ENCODE peak calls at places on chromosomes 13 and 19, in five cellular contexts. One of them, this sample, is unnamed.

GRCh38 chr19:2727640-2727944 is 6.4 kb upstream of the DIRAS1 start:
- DNase-seq in SK-N-MC: no peak
- DNase-seq in IMR-90: no peak
- DNase-seq in neuronal stem cell: no peak
- DNase-seq in NT2/D1: no peak
- DNase-seq in this sample: no peak

GRCh38 chr13:98129059-98129741 is 13.7 kb upstream of the FARP1 start:
- DNase-seq in SK-N-MC: no peak
- DNase-seq in IMR-90: peak
- DNase-seq in neuronal stem cell: no peak
- DNase-seq in NT2/D1: no peak
- DNase-seq in this sample: no peak

GRCh38 chr13:75120071-75120470 is 361.9 kb downstream of the TBC1D4 start:
- DNase-seq in SK-N-MC: no peak
- DNase-seq in IMR-90: no peak
- DNase-seq in neuronal stem cell: no peak
- DNase-seq in NT2/D1: no peak
- DNase-seq in this sample: no peak

GRCh38 chr13:61410669-61411297 is 4.9 kb downstream of the PCDH20 start:
- DNase-seq in SK-N-MC: no peak
- DNase-seq in IMR-90: peak
- DNase-seq in neuronal stem cell: no peak
- DNase-seq in NT2/D1: no peak
- DNase-seq in this sample: peak

GRCh38 chr13:31905896-31906295 is 125.7 kb upstream of the FRY start:
- DNase-seq in SK-N-MC: no peak
- DNase-seq in IMR-90: no peak
- DNase-seq in neuronal stem cell: no peak
- DNase-seq in NT2/D1: no peak
- DNase-seq in this sample: no peak

GRCh38 chr13:108705031-108705430 is 75.6 kb downstream of the MYO16 start:
- DNase-seq in SK-N-MC: no peak
- DNase-seq in IMR-90: no peak
- DNase-seq in neuronal stem cell: no peak
- DNase-seq in NT2/D1: no peak
- DNase-seq in this sample: no peak

GRCh38 chr19:441213-441823 is 19.5 kb downstream of the SHC2 start:
- DNase-seq in SK-N-MC: no peak
- DNase-seq in IMR-90: no peak
- DNase-seq in neuronal stem cell: no peak
- DNase-seq in NT2/D1: no peak
- DNase-seq in this sample: no peak

GRCh38 chr13:76286178-76286577 is 600.0 kb downstream of the KCTD12 start:
- DNase-seq in SK-N-MC: no peak
- DNase-seq in IMR-90: peak
- DNase-seq in neuronal stem cell: no peak
- DNase-seq in NT2/D1: no peak
- DNase-seq in this sample: no peak

GRCh38 chr13:44141213-44141724 is 232.4 kb upstream of the SERP2 start:
- DNase-seq in SK-N-MC: no peak
- DNase-seq in IMR-90: no peak
- DNase-seq in neuronal stem cell: no peak
- DNase-seq in NT2/D1: no peak
- DNase-seq in this sample: peak

GRCh38 chr19:46416077-46416709 is 2.8 kb upstream of the CCDC8 start:
- DNase-seq in SK-N-MC: no peak
- DNase-seq in IMR-90: peak
- DNase-seq in neuronal stem cell: peak
- DNase-seq in NT2/D1: peak
- DNase-seq in this sample: peak

GRCh38 chr13:20435616-20436368 is 89.9 kb downstream of the CRYL1 start:
- DNase-seq in SK-N-MC: no peak
- DNase-seq in IMR-90: no peak
- DNase-seq in neuronal stem cell: no peak
- DNase-seq in NT2/D1: no peak
- DNase-seq in this sample: no peak

GRCh38 chr19:10270180-10270615 is 722 bp upstream of the ICAM1 start:
- DNase-seq in SK-N-MC: no peak
- DNase-seq in IMR-90: no peak
- DNase-seq in neuronal stem cell: no peak
- DNase-seq in NT2/D1: no peak
- DNase-seq in this sample: peak

GRCh38 chr19:1079566-1080111 is 12.7 kb downstream of the ARHGAP45 start:
- DNase-seq in SK-N-MC: no peak
- DNase-seq in IMR-90: no peak
- DNase-seq in neuronal stem cell: no peak
- DNase-seq in NT2/D1: no peak
- DNase-seq in this sample: no peak

GRCh38 chr13:43261018-43261417 is 237.6 kb downstream of the DNAJC15 start:
- DNase-seq in SK-N-MC: no peak
- DNase-seq in IMR-90: peak
- DNase-seq in neuronal stem cell: no peak
- DNase-seq in NT2/D1: no peak
- DNase-seq in this sample: no peak

GRCh38 chr13:102970542-102970941 is 95.7 kb downstream of the SLC10A2 start:
- DNase-seq in SK-N-MC: no peak
- DNase-seq in IMR-90: no peak
- DNase-seq in neuronal stem cell: no peak
- DNase-seq in NT2/D1: no peak
- DNase-seq in this sample: no peak

GRCh38 chr13:21478881-21479808 is 20.0 kb upstream of the ZDHHC20 start:
- DNase-seq in SK-N-MC: peak
- DNase-seq in IMR-90: peak
- DNase-seq in neuronal stem cell: peak
- DNase-seq in NT2/D1: no peak
- DNase-seq in this sample: peak

GRCh38 chr13:77521595-77522367 is 13.7 kb upstream of the SCEL start:
- DNase-seq in SK-N-MC: peak
- DNase-seq in IMR-90: no peak
- DNase-seq in neuronal stem cell: no peak
- DNase-seq in NT2/D1: peak
- DNase-seq in this sample: peak

GRCh38 chr13:99577934-99578917 is 77.0 kb downstream of the TM9SF2 start:
- DNase-seq in SK-N-MC: no peak
- DNase-seq in IMR-90: no peak
- DNase-seq in neuronal stem cell: no peak
- DNase-seq in NT2/D1: no peak
- DNase-seq in this sample: no peak

GRCh38 chr13:31862828-31863227 is 123.5 kb downstream of the RXFP2 start:
- DNase-seq in SK-N-MC: no peak
- DNase-seq in IMR-90: no peak
- DNase-seq in neuronal stem cell: no peak
- DNase-seq in NT2/D1: no peak
- DNase-seq in this sample: no peak

GRCh38 chr19:1223018-1223855 is 14.6 kb downstream of the CBARP start:
- DNase-seq in SK-N-MC: no peak
- DNase-seq in IMR-90: peak
- DNase-seq in neuronal stem cell: no peak
- DNase-seq in NT2/D1: no peak
- DNase-seq in this sample: peak

GRCh38 chr13:86201477-86201876 is 402.3 kb upstream of the SLITRK6 start:
- DNase-seq in SK-N-MC: no peak
- DNase-seq in IMR-90: no peak
- DNase-seq in neuronal stem cell: no peak
- DNase-seq in NT2/D1: no peak
- DNase-seq in this sample: no peak

GRCh38 chr19:45817725-45818301 is 2.7 kb upstream of the RSPH6A start:
- DNase-seq in SK-N-MC: no peak
- DNase-seq in IMR-90: no peak
- DNase-seq in neuronal stem cell: no peak
- DNase-seq in NT2/D1: no peak
- DNase-seq in this sample: peak

GRCh38 chr13:58687130-58687529 is 1055.6 kb downstream of the PCDH17 start:
- DNase-seq in SK-N-MC: no peak
- DNase-seq in IMR-90: no peak
- DNase-seq in neuronal stem cell: no peak
- DNase-seq in NT2/D1: no peak
- DNase-seq in this sample: no peak

GRCh38 chr13:46721054-46721453 is 75.9 kb downstream of the ESD start:
- DNase-seq in SK-N-MC: no peak
- DNase-seq in IMR-90: peak
- DNase-seq in neuronal stem cell: peak
- DNase-seq in NT2/D1: no peak
- DNase-seq in this sample: peak

GRCh38 chr13:114282143-114282685 is 813 bp downstream of the UPF3A start:
- DNase-seq in SK-N-MC: no peak
- DNase-seq in IMR-90: peak
- DNase-seq in neuronal stem cell: peak
- DNase-seq in NT2/D1: peak
- DNase-seq in this sample: peak
- H3K9ac ChIP-seq in SK-N-MC: peak
- H3K9ac ChIP-seq in IMR-90: peak
- H3K9ac ChIP-seq in neuronal stem cell: peak
- H3K9ac ChIP-seq in NT2/D1: peak
- H3K9ac ChIP-seq in this sample: peak

DNA sequence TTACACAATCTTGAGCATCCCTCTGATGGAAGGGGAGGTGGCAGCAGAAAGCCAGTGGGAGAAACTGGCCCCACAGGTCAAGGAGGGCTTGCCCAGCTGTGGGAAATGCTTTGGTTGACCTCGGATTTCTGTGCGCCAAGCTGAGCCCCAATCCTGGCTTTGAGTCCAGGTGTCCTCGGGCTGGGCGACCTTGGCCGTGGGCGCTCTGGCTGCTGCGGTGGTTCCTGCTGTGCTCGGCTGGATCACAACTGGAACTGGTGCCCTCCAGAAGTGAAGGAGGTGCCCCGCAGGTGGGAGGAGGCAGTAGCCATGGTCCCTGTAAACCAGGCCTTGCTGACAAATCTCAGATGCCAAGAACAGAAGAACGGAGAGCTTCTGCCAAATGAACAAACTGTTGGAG is 56.4 kb downstream of the ZNF676 start:
- DNase-seq in SK-N-MC: no peak
- DNase-seq in IMR-90: no peak
- DNase-seq in neuronal stem cell: no peak
- DNase-seq in NT2/D1: no peak
- DNase-seq in this sample: no peak
- H3K9ac ChIP-seq in SK-N-MC: no peak
- H3K9ac ChIP-seq in IMR-90: no peak
- H3K9ac ChIP-seq in neuronal stem cell: no peak
- H3K9ac ChIP-seq in NT2/D1: no peak
- H3K9ac ChIP-seq in this sample: no peak

GRCh38 chr13:80783926-80784325 is 443.0 kb upstream of the SPRY2 start:
- DNase-seq in SK-N-MC: no peak
- DNase-seq in IMR-90: no peak
- DNase-seq in neuronal stem cell: no peak
- DNase-seq in NT2/D1: no peak
- DNase-seq in this sample: peak
- H3K9ac ChIP-seq in SK-N-MC: no peak
- H3K9ac ChIP-seq in IMR-90: no peak
- H3K9ac ChIP-seq in neuronal stem cell: no peak
- H3K9ac ChIP-seq in NT2/D1: no peak
- H3K9ac ChIP-seq in this sample: no peak

GRCh38 chr13:111066544-111066943 is 48.6 kb upstream of the ARHGEF7 start:
- DNase-seq in SK-N-MC: no peak
- DNase-seq in IMR-90: no peak
- DNase-seq in neuronal stem cell: no peak
- DNase-seq in NT2/D1: no peak
- DNase-seq in this sample: no peak
- H3K9ac ChIP-seq in SK-N-MC: no peak
- H3K9ac ChIP-seq in IMR-90: no peak
- H3K9ac ChIP-seq in neuronal stem cell: no peak
- H3K9ac ChIP-seq in NT2/D1: peak
- H3K9ac ChIP-seq in this sample: no peak

GRCh38 chr13:28533049-28533436 is 38.1 kb upstream of the FLT1 start:
- DNase-seq in SK-N-MC: no peak
- DNase-seq in IMR-90: no peak
- DNase-seq in neuronal stem cell: peak
- DNase-seq in NT2/D1: no peak
- DNase-seq in this sample: no peak
- H3K9ac ChIP-seq in SK-N-MC: no peak
- H3K9ac ChIP-seq in IMR-90: no peak
- H3K9ac ChIP-seq in neuronal stem cell: peak
- H3K9ac ChIP-seq in NT2/D1: peak
- H3K9ac ChIP-seq in this sample: no peak

GRCh38 chr19:17026041-17026658 is 460 bp downstream of the CPAMD8 start:
- DNase-seq in SK-N-MC: no peak
- DNase-seq in IMR-90: no peak
- DNase-seq in neuronal stem cell: no peak
- DNase-seq in NT2/D1: no peak
- DNase-seq in this sample: peak
- H3K9ac ChIP-seq in SK-N-MC: no peak
- H3K9ac ChIP-seq in IMR-90: no peak
- H3K9ac ChIP-seq in neuronal stem cell: peak
- H3K9ac ChIP-seq in NT2/D1: peak
- H3K9ac ChIP-seq in this sample: peak

GRCh38 chr19:48395499-48395898 is 2.0 kb downstream of the GRIN2D start:
- DNase-seq in SK-N-MC: no peak
- DNase-seq in IMR-90: no peak
- DNase-seq in neuronal stem cell: no peak
- DNase-seq in NT2/D1: no peak
- DNase-seq in this sample: no peak

GRCh38 chr19:48395170-48395455 is 1.6 kb downstream of the GRIN2D start:
- DNase-seq in SK-N-MC: no peak
- DNase-seq in IMR-90: no peak
- DNase-seq in neuronal stem cell: no peak
- DNase-seq in NT2/D1: no peak
- DNase-seq in this sample: no peak

GRCh38 chr19:48393559-48394330 is at the start of gene GRIN2D:
- DNase-seq in SK-N-MC: no peak
- DNase-seq in IMR-90: peak
- DNase-seq in neuronal stem cell: no peak
- DNase-seq in NT2/D1: no peak
- DNase-seq in this sample: peak

GRCh38 chr19:48393196-48393558 is 291 bp upstream of the GRIN2D start:
- DNase-seq in SK-N-MC: no peak
- DNase-seq in IMR-90: no peak
- DNase-seq in neuronal stem cell: no peak
- DNase-seq in NT2/D1: no peak
- DNase-seq in this sample: no peak

GRCh38 chr19:48394331-48395169 is 1.1 kb downstream of the GRIN2D start:
- DNase-seq in SK-N-MC: no peak
- DNase-seq in IMR-90: no peak
- DNase-seq in neuronal stem cell: no peak
- DNase-seq in NT2/D1: no peak
- DNase-seq in this sample: no peak
- H3K9ac ChIP-seq in SK-N-MC: no peak
- H3K9ac ChIP-seq in IMR-90: no peak
- H3K9ac ChIP-seq in neuronal stem cell: peak
- H3K9ac ChIP-seq in NT2/D1: peak
- H3K9ac ChIP-seq in this sample: no peak

GRCh38 chr19:42154471-42155323 is 22.5 kb upstream of the POU2F2 start:
- DNase-seq in SK-N-MC: no peak
- DNase-seq in IMR-90: no peak
- DNase-seq in neuronal stem cell: no peak
- DNase-seq in NT2/D1: no peak
- DNase-seq in this sample: no peak
- H3K9ac ChIP-seq in SK-N-MC: no peak
- H3K9ac ChIP-seq in IMR-90: no peak
- H3K9ac ChIP-seq in neuronal stem cell: no peak
- H3K9ac ChIP-seq in NT2/D1: no peak
- H3K9ac ChIP-seq in this sample: no peak

This sample was measured in neural progenitor cell.